ENCODE peak calls at places on chromosomes 12 and 14, in six cellular contexts. One of them, this sample, is unnamed.
A peak's percentile ranks its signal among the peaks of the same experiment; 100 is the strongest.

GRCh38 chr12:18849080-18849479 is 111.2 kb downstream of the CAPZA3 start:
- DNase-seq in iPS DF 6.9: no peak
- DNase-seq in ovary: no peak
- DNase-seq in CD8-positive, alpha-beta memory T cell: no peak
- DNase-seq in endothelial cell of umbilical vein: no peak
- DNase-seq in heart right ventricle: no peak
- DNase-seq in this sample: no peak

GRCh38 chr12:56224954-56225353 is 812 bp downstream of the NABP2 start:
- DNase-seq in iPS DF 6.9: no peak
- DNase-seq in ovary: no peak
- DNase-seq in CD8-positive, alpha-beta memory T cell: no peak
- DNase-seq in endothelial cell of umbilical vein: no peak
- DNase-seq in heart right ventricle: no peak
- DNase-seq in this sample: no peak

GRCh38 chr12:110355080-110355479 is 48.4 kb downstream of the ANAPC7 start:
- DNase-seq in iPS DF 6.9: peak; percentile 37
- DNase-seq in ovary: no peak
- DNase-seq in CD8-positive, alpha-beta memory T cell: no peak
- DNase-seq in endothelial cell of umbilical vein: no peak
- DNase-seq in heart right ventricle: no peak
- DNase-seq in this sample: no peak

GRCh38 chr12:103868215-103868614 is 27.2 kb upstream of the NT5DC3 start:
- DNase-seq in iPS DF 6.9: no peak
- DNase-seq in ovary: no peak
- DNase-seq in CD8-positive, alpha-beta memory T cell: no peak
- DNase-seq in endothelial cell of umbilical vein: no peak
- DNase-seq in heart right ventricle: no peak
- DNase-seq in this sample: no peak

GRCh38 chr14:75295491-75296338 is 17.1 kb downstream of the FOS start:
- DNase-seq in iPS DF 6.9: no peak
- DNase-seq in ovary: peak; percentile 77
- DNase-seq in CD8-positive, alpha-beta memory T cell: peak; percentile 63
- DNase-seq in endothelial cell of umbilical vein: peak; percentile 82
- DNase-seq in heart right ventricle: peak; percentile 82
- DNase-seq in this sample: peak; percentile 92

GRCh38 chr14:79580414-79580813 is 630.9 kb downstream of the DIO2 start:
- DNase-seq in iPS DF 6.9: no peak
- DNase-seq in ovary: no peak
- DNase-seq in CD8-positive, alpha-beta memory T cell: no peak
- DNase-seq in endothelial cell of umbilical vein: no peak
- DNase-seq in heart right ventricle: no peak
- DNase-seq in this sample: no peak

GRCh38 chr12:101982307-101982706 is 79.5 kb downstream of the WASHC3 start:
- DNase-seq in iPS DF 6.9: no peak
- DNase-seq in ovary: no peak
- DNase-seq in CD8-positive, alpha-beta memory T cell: no peak
- DNase-seq in endothelial cell of umbilical vein: no peak
- DNase-seq in heart right ventricle: no peak
- DNase-seq in this sample: no peak

GRCh38 chr14:89304972-89305703 is 111.9 kb downstream of the FOXN3 start:
- DNase-seq in iPS DF 6.9: no peak
- DNase-seq in ovary: peak; percentile 41
- DNase-seq in CD8-positive, alpha-beta memory T cell: no peak
- DNase-seq in endothelial cell of umbilical vein: peak; percentile 75
- DNase-seq in heart right ventricle: no peak
- DNase-seq in this sample: no peak

GRCh38 chr14:103141117-103141796 is 18.0 kb downstream of the TNFAIP2 start:
- DNase-seq in iPS DF 6.9: no peak
- DNase-seq in ovary: no peak
- DNase-seq in CD8-positive, alpha-beta memory T cell: no peak
- DNase-seq in endothelial cell of umbilical vein: peak; percentile 41
- DNase-seq in heart right ventricle: peak; percentile 32
- DNase-seq in this sample: peak; percentile 80

GRCh38 chr12:107244584-107244983 is 151.2 kb upstream of the CRY1 start:
- DNase-seq in iPS DF 6.9: no peak
- DNase-seq in ovary: no peak
- DNase-seq in CD8-positive, alpha-beta memory T cell: no peak
- DNase-seq in endothelial cell of umbilical vein: no peak
- DNase-seq in heart right ventricle: no peak
- DNase-seq in this sample: no peak

GRCh38 chr12:27711312-27711682 is 665 bp downstream of the MRPS35 start:
- DNase-seq in iPS DF 6.9: no peak
- DNase-seq in ovary: no peak
- DNase-seq in CD8-positive, alpha-beta memory T cell: no peak
- DNase-seq in endothelial cell of umbilical vein: no peak
- DNase-seq in heart right ventricle: no peak
- DNase-seq in this sample: no peak

GRCh38 chr12:127649951-127650350 is 617.0 kb upstream of the TMEM132C start:
- DNase-seq in iPS DF 6.9: no peak
- DNase-seq in ovary: no peak
- DNase-seq in CD8-positive, alpha-beta memory T cell: no peak
- DNase-seq in endothelial cell of umbilical vein: no peak
- DNase-seq in heart right ventricle: no peak
- DNase-seq in this sample: no peak

GRCh38 chr12:84822541-84822940 is 90.1 kb downstream of the SLC6A15 start:
- DNase-seq in iPS DF 6.9: no peak
- DNase-seq in ovary: no peak
- DNase-seq in CD8-positive, alpha-beta memory T cell: no peak
- DNase-seq in endothelial cell of umbilical vein: no peak
- DNase-seq in heart right ventricle: no peak
- DNase-seq in this sample: no peak

GRCh38 chr12:58917699-58918334 is 2.5 kb downstream of the LRIG3 start:
- DNase-seq in iPS DF 6.9: no peak
- DNase-seq in ovary: no peak
- DNase-seq in CD8-positive, alpha-beta memory T cell: no peak
- DNase-seq in endothelial cell of umbilical vein: peak; percentile 68
- DNase-seq in heart right ventricle: no peak
- DNase-seq in this sample: no peak
- H3K36me3 ChIP-seq in iPS DF 6.9: no peaks in the 10 kb centered on the region
- H3K36me3 ChIP-seq in ovary: no peaks in the 10 kb centered on the region
- H3K36me3 ChIP-seq in CD8-positive, alpha-beta memory T cell: no peaks in the 10 kb centered on the region
- H3K36me3 ChIP-seq in endothelial cell of umbilical vein: peaks cover 3% of the 10 kb centered on the region
- H3K36me3 ChIP-seq in heart right ventricle: no peaks in the 10 kb centered on the region
- H3K36me3 ChIP-seq in this sample: peaks cover 4% of the 10 kb centered on the region

GRCh38 chr12:53049582-53050318 is at the start of gene TNS2:
- DNase-seq in iPS DF 6.9: no peak
- DNase-seq in ovary: peak; percentile 74
- DNase-seq in CD8-positive, alpha-beta memory T cell: no peak
- DNase-seq in endothelial cell of umbilical vein: peak; percentile 81
- DNase-seq in heart right ventricle: peak; percentile 84
- DNase-seq in this sample: peak; percentile 95

GRCh38 chr12:53048780-53049401 is 974 bp upstream of the TNS2 start:
- DNase-seq in iPS DF 6.9: no peak
- DNase-seq in ovary: peak; percentile 90
- DNase-seq in CD8-positive, alpha-beta memory T cell: no peak
- DNase-seq in endothelial cell of umbilical vein: peak; percentile 52
- DNase-seq in heart right ventricle: peak; percentile 83
- DNase-seq in this sample: peak; percentile 94

GRCh38 chr12:53047221-53048032 is 2.4 kb upstream of the TNS2 start:
- DNase-seq in iPS DF 6.9: no peak
- DNase-seq in ovary: peak; percentile 89
- DNase-seq in CD8-positive, alpha-beta memory T cell: peak; percentile 63
- DNase-seq in endothelial cell of umbilical vein: peak; percentile 32
- DNase-seq in heart right ventricle: peak; percentile 85
- DNase-seq in this sample: peak; percentile 96

GRCh38 chr12:53046655-53047220 is 3.1 kb upstream of the TNS2 start:
- DNase-seq in iPS DF 6.9: no peak
- DNase-seq in ovary: peak; percentile 93
- DNase-seq in CD8-positive, alpha-beta memory T cell: no peak
- DNase-seq in endothelial cell of umbilical vein: peak; percentile 66
- DNase-seq in heart right ventricle: peak; percentile 90
- DNase-seq in this sample: peak; percentile 97

DNA sequence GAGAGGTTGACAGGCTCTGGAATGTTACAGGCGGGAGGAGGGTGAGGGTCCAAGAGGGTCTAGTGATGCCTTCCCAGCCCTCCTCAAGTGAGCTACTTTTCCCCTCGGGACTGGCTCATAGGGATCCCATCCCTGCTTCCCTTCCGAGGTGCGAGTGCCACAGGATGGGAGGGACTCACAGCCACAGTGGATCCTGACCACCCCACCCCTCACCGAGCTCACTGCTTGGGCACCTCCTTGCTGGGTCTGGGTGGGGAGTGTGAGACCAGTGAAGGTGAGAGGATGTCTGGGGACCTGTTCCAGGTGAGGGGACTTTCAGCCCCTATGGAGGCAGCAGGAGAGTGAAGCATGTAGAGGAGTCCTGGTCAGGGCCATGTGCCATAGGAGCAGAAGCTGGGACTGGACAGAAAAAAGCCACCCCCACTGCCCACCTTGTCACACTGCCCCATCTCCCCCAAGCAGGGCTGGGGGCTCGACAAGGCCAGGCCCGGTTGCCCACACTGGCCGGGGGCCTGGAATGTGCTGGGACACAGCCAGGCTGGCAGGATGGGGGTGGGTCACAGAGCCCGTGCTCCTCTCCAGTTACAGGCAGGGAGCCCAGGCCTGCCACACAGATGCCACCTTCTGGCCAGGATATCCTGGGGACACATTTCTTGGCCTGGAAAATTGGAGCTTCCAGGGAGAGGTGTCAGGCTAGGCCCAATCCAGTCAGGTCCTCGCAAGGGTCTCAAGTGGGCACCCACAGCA is 1.7 kb upstream of the TNS2 start:
- DNase-seq in iPS DF 6.9: no peak
- DNase-seq in ovary: peak; percentile 63
- DNase-seq in CD8-positive, alpha-beta memory T cell: no peak
- DNase-seq in endothelial cell of umbilical vein: peak; percentile 41
- DNase-seq in heart right ventricle: peak; percentile 80
- DNase-seq in this sample: peak; percentile 92
- H3K27ac ChIP-seq in iPS DF 6.9: no peak overlapping the region
- H3K27ac ChIP-seq in ovary: peak overlapping the region; percentile 99
- H3K27ac ChIP-seq in CD8-positive, alpha-beta memory T cell: no peak overlapping the region
- H3K27ac ChIP-seq in endothelial cell of umbilical vein: peak overlapping the region; percentile 60
- H3K27ac ChIP-seq in heart right ventricle: peak overlapping the region; percentile 100
- H3K27ac ChIP-seq in this sample: peak overlapping the region; percentile 99

GRCh38 chr12:124420972-124421674 is 126.2 kb downstream of the RFLNA start:
- DNase-seq in iPS DF 6.9: no peak
- DNase-seq in ovary: no peak
- DNase-seq in CD8-positive, alpha-beta memory T cell: no peak
- DNase-seq in endothelial cell of umbilical vein: no peak
- DNase-seq in heart right ventricle: peak; percentile 69
- DNase-seq in this sample: no peak

GRCh38 chr12:124423683-124424515 is 129.0 kb downstream of the RFLNA start:
- DNase-seq in iPS DF 6.9: no peak
- DNase-seq in ovary: no peak
- DNase-seq in CD8-positive, alpha-beta memory T cell: no peak
- DNase-seq in endothelial cell of umbilical vein: no peak
- DNase-seq in heart right ventricle: peak; percentile 23
- DNase-seq in this sample: no peak

GRCh38 chr12:124422570-124423523 is 128.0 kb downstream of the RFLNA start:
- DNase-seq in iPS DF 6.9: no peak
- DNase-seq in ovary: peak; percentile 96
- DNase-seq in CD8-positive, alpha-beta memory T cell: no peak
- DNase-seq in endothelial cell of umbilical vein: peak; percentile 90
- DNase-seq in heart right ventricle: peak; percentile 94
- DNase-seq in this sample: peak; percentile 99

GRCh38 chr12:124420041-124420765 is 125.3 kb downstream of the RFLNA start:
- DNase-seq in iPS DF 6.9: no peak
- DNase-seq in ovary: no peak
- DNase-seq in CD8-positive, alpha-beta memory T cell: no peak
- DNase-seq in endothelial cell of umbilical vein: no peak
- DNase-seq in heart right ventricle: no peak
- DNase-seq in this sample: no peak

GRCh38 chr12:124422142-124422569 is 127.3 kb downstream of the RFLNA start:
- DNase-seq in iPS DF 6.9: no peak
- DNase-seq in ovary: peak; percentile 45
- DNase-seq in CD8-positive, alpha-beta memory T cell: no peak
- DNase-seq in endothelial cell of umbilical vein: no peak
- DNase-seq in heart right ventricle: peak; percentile 49
- DNase-seq in this sample: peak; percentile 93
- H3K36me3 ChIP-seq in iPS DF 6.9: peaks cover 17% of the 10 kb centered on the region
- H3K36me3 ChIP-seq in ovary: no peaks in the 10 kb centered on the region
- H3K36me3 ChIP-seq in CD8-positive, alpha-beta memory T cell: peaks cover 23% of the 10 kb centered on the region
- H3K36me3 ChIP-seq in endothelial cell of umbilical vein: peaks cover 19% of the 10 kb centered on the region
- H3K36me3 ChIP-seq in heart right ventricle: no peaks in the 10 kb centered on the region
- H3K36me3 ChIP-seq in this sample: peaks cover 12% of the 10 kb centered on the region

GRCh38 chr14:50363734-50364113 is 33.0 kb downstream of the CDKL1 start:
- DNase-seq in iPS DF 6.9: no peak
- DNase-seq in ovary: no peak
- DNase-seq in CD8-positive, alpha-beta memory T cell: peak; percentile 26
- DNase-seq in endothelial cell of umbilical vein: peak; percentile 51
- DNase-seq in heart right ventricle: no peak
- DNase-seq in this sample: no peak
- H3K27ac ChIP-seq in iPS DF 6.9: no peak overlapping the region
- H3K27ac ChIP-seq in ovary: peak overlapping the region; percentile 29
- H3K27ac ChIP-seq in CD8-positive, alpha-beta memory T cell: peak overlapping the region; percentile 81
- H3K27ac ChIP-seq in endothelial cell of umbilical vein: peak overlapping the region; percentile 3
- H3K27ac ChIP-seq in heart right ventricle: peak overlapping the region; percentile 55
- H3K27ac ChIP-seq in this sample: peak overlapping the region; percentile 58

GRCh38 chr12:31964280-31964679 is 5.1 kb downstream of the RESF1 start:
- DNase-seq in iPS DF 6.9: no peak
- DNase-seq in ovary: no peak
- DNase-seq in CD8-positive, alpha-beta memory T cell: no peak
- DNase-seq in endothelial cell of umbilical vein: no peak
- DNase-seq in heart right ventricle: no peak
- DNase-seq in this sample: no peak
- H3K36me3 ChIP-seq in iPS DF 6.9: peaks cover 3% of the 10 kb centered on the region
- H3K36me3 ChIP-seq in ovary: no peaks in the 10 kb centered on the region
- H3K36me3 ChIP-seq in CD8-positive, alpha-beta memory T cell: peaks cover 29% of the 10 kb centered on the region
- H3K36me3 ChIP-seq in endothelial cell of umbilical vein: peaks cover 4% of the 10 kb centered on the region
- H3K36me3 ChIP-seq in heart right ventricle: no peaks in the 10 kb centered on the region
- H3K36me3 ChIP-seq in this sample: peaks cover 7% of the 10 kb centered on the region

GRCh38 chr14:71076472-71076871 is 169.2 kb downstream of the PCNX1 start:
- DNase-seq in iPS DF 6.9: no peak
- DNase-seq in ovary: no peak
- DNase-seq in CD8-positive, alpha-beta memory T cell: no peak
- DNase-seq in endothelial cell of umbilical vein: no peak
- DNase-seq in heart right ventricle: no peak
- DNase-seq in this sample: no peak

GRCh38 chr14:71078481-71078880 is 171.2 kb downstream of the PCNX1 start:
- DNase-seq in iPS DF 6.9: no peak
- DNase-seq in ovary: no peak
- DNase-seq in CD8-positive, alpha-beta memory T cell: no peak
- DNase-seq in endothelial cell of umbilical vein: no peak
- DNase-seq in heart right ventricle: no peak
- DNase-seq in this sample: no peak
- H3K27ac ChIP-seq in iPS DF 6.9: no peak overlapping the region
- H3K27ac ChIP-seq in ovary: no peak overlapping the region
- H3K27ac ChIP-seq in CD8-positive, alpha-beta memory T cell: no peak overlapping the region
- H3K27ac ChIP-seq in endothelial cell of umbilical vein: no peak overlapping the region
- H3K27ac ChIP-seq in heart right ventricle: no peak overlapping the region
- H3K27ac ChIP-seq in this sample: no peak overlapping the region

DNA sequence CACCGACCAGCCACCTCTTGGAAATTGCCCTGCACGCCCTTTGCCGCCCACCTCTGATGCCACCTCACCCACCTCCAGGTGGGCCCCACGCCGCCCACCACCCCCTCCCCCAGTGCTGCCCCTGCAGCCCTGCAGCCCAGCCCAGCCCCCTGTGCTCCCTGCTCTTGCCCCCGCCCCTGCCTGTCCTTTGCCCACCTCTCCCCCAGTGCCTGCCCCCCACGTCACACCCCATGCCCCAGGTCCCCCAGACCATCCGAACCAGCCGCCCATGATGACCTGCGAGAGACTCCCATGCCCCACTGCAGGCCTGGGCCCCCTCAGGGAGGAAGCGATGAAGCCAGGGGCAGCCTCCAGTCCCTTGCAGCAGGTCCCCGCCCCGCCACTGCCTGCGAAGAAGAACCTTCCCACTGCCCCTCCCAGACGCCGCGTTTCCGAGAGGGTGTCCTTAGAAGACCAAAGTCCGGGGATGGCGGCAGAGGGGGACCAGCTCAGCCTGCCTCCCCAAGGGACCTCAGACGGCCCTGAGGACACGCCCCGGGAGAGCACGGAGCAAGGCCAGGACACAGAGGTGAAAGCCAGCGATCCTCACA is 96.5 kb downstream of the LGMN start:
- DNase-seq in iPS DF 6.9: no peak
- DNase-seq in ovary: peak; percentile 19
- DNase-seq in CD8-positive, alpha-beta memory T cell: no peak
- DNase-seq in endothelial cell of umbilical vein: no peak
- DNase-seq in heart right ventricle: peak; percentile 53
- DNase-seq in this sample: peak; percentile 87
- H3K36me3 ChIP-seq in iPS DF 6.9: no peaks in the 10 kb centered on the region
- H3K36me3 ChIP-seq in ovary: no peaks in the 10 kb centered on the region
- H3K36me3 ChIP-seq in CD8-positive, alpha-beta memory T cell: peaks cover 6% of the 10 kb centered on the region
- H3K36me3 ChIP-seq in endothelial cell of umbilical vein: no peaks in the 10 kb centered on the region
- H3K36me3 ChIP-seq in heart right ventricle: no peaks in the 10 kb centered on the region
- H3K36me3 ChIP-seq in this sample: no peaks in the 10 kb centered on the region